ENCODE peak calls at places on chromosomes 3 and 15, in five cellular contexts. I, G, J, F and P are unnamed samples.

GRCh38 chr15:95409924-95410323 is 920.6 kb upstream of the NR2F2 start:
- DNase-seq in I (no peak), G (no peak), J (no peak), F (no peak), P (no peak)

GRCh38 chr3:170033489-170033888 is 4.3 kb upstream of the GPR160 start:
- DNase-seq in I (no peak), G (no peak), J (no peak), F (no peak), P (no peak)

GRCh38 chr3:149954812-149955211 is 15.9 kb downstream of the PFN2 start:
- DNase-seq in I (no peak), G (no peak), J (no peak), F (no peak), P (no peak)

GRCh38 chr3:15822281-15822680 is 24.5 kb upstream of the ANKRD28 start:
- DNase-seq in I (no peak), G (no peak), J (no peak), F (no peak), P (no peak)

GRCh38 chr3:108477511-108478147 is 32.8 kb downstream of the MYH15 start:
- DNase-seq in I (no peak), G (no peak), J (peak), F (peak), P (peak)

GRCh38 chr3:63290686-63291085 is 12.6 kb downstream of the SYNPR start:
- DNase-seq in I (no peak), G (no peak), J (no peak), F (no peak), P (no peak)

GRCh38 chr3:11091791-11092190 is 62.5 kb upstream of the HRH1 start:
- DNase-seq in I (no peak), G (no peak), J (no peak), F (no peak), P (no peak)

GRCh38 chr3:126983276-126983652 is 349 bp downstream of the PLXNA1 start:
- DNase-seq in I (no peak), G (no peak), J (peak), F (peak), P (no peak)

GRCh38 chr15:40308844-40309189 is 1.1 kb upstream of the PLCB2 start:
- DNase-seq in I (no peak), G (no peak), J (peak), F (no peak), P (no peak)

GRCh38 chr15:40309344-40309862 is 1.7 kb upstream of the PLCB2 start:
- DNase-seq in I (no peak), G (no peak), J (no peak), F (no peak), P (no peak)

GRCh38 chr15:40306908-40307307 is 827 bp downstream of the PLCB2 start:
- DNase-seq in I (no peak), G (no peak), J (peak), F (no peak), P (no peak)

GRCh38 chr15:40306371-40306770 is 1.4 kb downstream of the PLCB2 start:
- DNase-seq in I (no peak), G (no peak), J (no peak), F (no peak), P (no peak)

GRCh38 chr15:40307421-40308165 is at the start of gene PLCB2:
- DNase-seq in I (no peak), G (no peak), J (peak), F (peak), P (no peak)
- TF ChIP-seq CTCF in I (peak), G (no peak), J (peak), F (peak), P (no peak)

DNA sequence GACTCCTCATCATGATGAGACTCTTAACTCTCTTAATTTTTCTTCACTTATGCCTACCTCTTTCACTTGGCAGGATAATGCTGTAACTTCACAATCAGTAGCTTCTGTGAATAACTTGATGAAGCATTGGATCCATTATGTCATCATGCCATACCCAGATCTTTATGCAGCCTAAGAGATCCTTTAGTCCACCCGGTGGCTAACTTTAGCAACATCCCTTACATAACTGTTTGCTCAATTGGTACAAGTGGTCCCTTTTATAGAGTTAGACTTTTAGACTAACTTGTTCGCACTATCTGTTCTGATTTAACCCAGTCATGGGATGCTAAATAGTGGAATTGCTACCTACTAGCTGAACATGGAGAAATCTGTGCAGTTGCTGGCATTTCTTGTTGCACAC is 184.5 kb downstream of the USP13 start:
- DNase-seq in I (no peak), G (no peak), J (no peak), F (no peak), P (no peak)
- TF ChIP-seq CTCF in I (peak), G (no peak), J (no peak), F (no peak), P (no peak)

GRCh38 chr15:57746752-57747151 is 40.2 kb downstream of the POLR2M start:
- DNase-seq in I (no peak), G (no peak), J (no peak), F (no peak), P (no peak)

GRCh38 chr15:57747206-57747605 is 40.7 kb downstream of the POLR2M start:
- DNase-seq in I (no peak), G (no peak), J (no peak), F (peak), P (no peak)

GRCh38 chr15:57741089-57741488 is 34.6 kb downstream of the POLR2M start:
- DNase-seq in I (no peak), G (no peak), J (no peak), F (no peak), P (no peak)

GRCh38 chr15:57740048-57740447 is 33.5 kb downstream of the POLR2M start:
- DNase-seq in I (no peak), G (no peak), J (no peak), F (no peak), P (no peak)

GRCh38 chr15:57743424-57743823 is 36.9 kb downstream of the POLR2M start:
- DNase-seq in I (no peak), G (no peak), J (no peak), F (no peak), P (no peak)
- TF ChIP-seq CTCF in I (peak), G (peak), J (no peak), F (peak), P (no peak)

GRCh38 chr3:50385741-50386140 is 26.4 kb upstream of the TMEM115 start:
- DNase-seq in I (no peak), G (no peak), J (no peak), F (no peak), P (no peak)

GRCh38 chr3:50389368-50389767 is 30.0 kb upstream of the TMEM115 start:
- DNase-seq in I (no peak), G (no peak), J (no peak), F (no peak), P (no peak)

GRCh38 chr3:50388720-50389352 is 29.5 kb upstream of the TMEM115 start:
- DNase-seq in I (no peak), G (no peak), J (no peak), F (no peak), P (no peak)

GRCh38 chr3:50390523-50391177 is 31.3 kb upstream of the TMEM115 start:
- DNase-seq in I (no peak), G (no peak), J (no peak), F (no peak), P (no peak)

DNA sequence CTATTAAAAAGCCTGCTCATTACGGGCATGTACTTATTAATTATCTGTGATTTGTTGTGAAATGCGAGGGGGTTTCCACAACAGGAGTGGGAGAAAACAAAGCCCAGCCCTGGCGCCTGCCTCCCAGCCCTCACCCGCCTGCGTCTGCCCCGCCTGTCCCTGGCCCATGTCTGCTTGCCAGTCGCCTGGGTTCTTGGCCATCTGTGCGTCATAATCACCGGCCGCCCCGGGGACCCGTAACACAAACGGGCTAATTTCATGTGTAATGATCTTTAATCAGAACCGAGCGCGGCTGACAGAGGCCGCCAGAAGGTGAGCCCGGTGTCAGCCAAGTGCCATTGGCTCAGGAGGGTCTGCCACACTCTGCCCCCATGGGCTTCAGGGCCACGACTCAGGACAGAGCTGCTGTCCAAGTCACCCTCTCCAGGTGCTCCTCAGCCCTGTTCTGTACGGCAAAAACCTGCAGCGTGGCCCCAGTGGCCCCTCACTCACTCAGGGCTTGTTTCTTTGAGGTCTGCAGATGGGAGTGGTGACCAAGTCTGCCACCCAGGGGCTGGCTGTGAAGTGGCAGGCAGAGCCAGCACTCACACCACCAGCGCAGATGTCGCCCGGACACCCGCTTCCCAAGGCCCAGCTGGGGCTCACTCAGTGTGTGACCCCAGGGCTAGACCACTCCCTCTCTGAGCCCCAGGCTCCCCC is 28.8 kb upstream of the TMEM115 start:
- DNase-seq in I (no peak), G (no peak), J (peak), F (no peak), P (no peak)
- TF ChIP-seq CTCF in I (peak), G (no peak), J (no peak), F (peak), P (peak)

DNA sequence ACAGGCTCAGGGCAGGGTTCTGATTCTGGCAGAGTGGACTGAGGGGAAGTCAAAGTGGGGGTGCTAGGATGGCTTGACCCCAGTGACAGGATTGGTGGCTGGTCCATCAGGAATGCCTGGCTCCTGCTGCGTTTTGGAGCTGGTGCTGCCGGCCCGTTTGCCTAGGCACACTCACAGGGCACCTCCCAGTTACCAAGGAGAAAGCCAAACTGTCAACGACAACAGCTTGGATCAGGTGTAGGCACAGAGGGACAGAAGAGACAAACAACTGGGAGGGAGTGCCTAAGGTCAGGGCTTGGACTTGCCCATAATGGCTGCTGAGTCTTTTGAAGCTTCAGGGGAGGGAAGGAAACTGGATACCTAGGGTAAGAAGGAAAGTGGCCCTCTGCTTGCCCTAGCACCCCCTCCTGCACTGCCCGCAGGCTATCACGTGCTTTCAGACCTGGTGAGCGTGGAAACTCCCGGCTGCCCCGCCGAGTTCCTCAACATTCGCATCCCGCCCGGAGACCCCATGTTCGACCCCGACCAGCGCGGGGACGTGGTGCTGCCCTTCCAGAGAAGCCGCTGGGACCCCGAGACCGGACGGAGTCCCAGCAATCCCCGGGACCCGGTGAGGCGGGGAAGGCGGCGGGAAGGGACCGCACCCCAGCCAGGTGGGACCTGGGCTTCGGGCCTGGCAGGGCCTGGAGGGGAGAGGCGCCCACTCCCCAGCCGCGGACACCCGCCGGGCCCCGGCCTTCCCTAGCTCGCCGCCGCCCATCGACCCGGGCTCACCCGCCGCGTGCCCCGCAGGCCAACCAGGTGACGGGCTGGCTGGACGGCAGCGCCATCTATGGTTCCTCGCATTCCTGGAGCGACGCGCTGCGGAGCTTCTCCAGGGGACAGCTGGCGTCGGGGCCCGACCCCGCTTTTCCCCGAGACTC is 5.1 kb downstream of the DUOX1 start:
- DNase-seq in I (no peak), G (no peak), J (no peak), F (no peak), P (no peak)
- TF ChIP-seq CTCF in I (no peak), G (peak), J (peak), F (peak), P (no peak)

GRCh38 chr15:47460775-47461174 is 256.5 kb upstream of the SEMA6D start:
- DNase-seq in I (no peak), G (no peak), J (no peak), F (no peak), P (no peak)

GRCh38 chr15:47466357-47466756 is 250.9 kb upstream of the SEMA6D start:
- DNase-seq in I (peak), G (no peak), J (no peak), F (no peak), P (no peak)

GRCh38 chr15:47461560-47462175 is 255.6 kb upstream of the SEMA6D start:
- DNase-seq in I (peak), G (no peak), J (no peak), F (no peak), P (peak)
- TF ChIP-seq CTCF in I (no peak), G (no peak), J (no peak), F (no peak), P (no peak)

GRCh38 chr15:49145651-49146609 is 9.5 kb downstream of the COPS2 start:
- DNase-seq in I (no peak), G (peak), J (peak), F (peak), P (peak)
- TF ChIP-seq CTCF in I (peak), G (peak), J (peak), F (peak), P (peak)

DNA sequence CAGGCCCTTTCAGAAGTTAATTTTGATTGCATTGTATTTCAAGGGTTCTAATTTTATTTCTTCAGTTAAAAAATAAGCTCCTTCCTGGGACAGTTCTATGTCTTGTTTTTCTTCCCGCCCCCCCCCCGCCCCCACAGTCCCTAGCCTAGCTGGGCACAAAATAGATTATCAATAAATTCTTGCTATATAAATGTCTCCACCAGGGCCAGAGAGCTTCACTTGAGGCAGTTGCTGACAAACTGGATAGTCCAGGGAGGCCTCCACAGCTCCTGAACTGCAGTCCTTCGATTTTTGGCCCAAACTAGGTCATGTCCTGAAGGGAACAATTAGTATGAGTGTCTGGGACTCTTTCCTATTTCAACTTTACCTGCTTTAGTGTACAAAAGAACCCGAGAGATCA is 9.9 kb upstream of the CSPG5 start:
- DNase-seq in I (no peak), G (no peak), J (no peak), F (no peak), P (no peak)
- TF ChIP-seq CTCF in I (no peak), G (no peak), J (no peak), F (no peak), P (no peak)

GRCh38 chr15:78509726-78510312 is 2.4 kb downstream of the HYKK start:
- DNase-seq in I (no peak), G (no peak), J (no peak), F (no peak), P (no peak)

GRCh38 chr15:78508272-78508671 is 895 bp downstream of the HYKK start:
- DNase-seq in I (no peak), G (no peak), J (no peak), F (no peak), P (no peak)

GRCh38 chr15:78507831-78508160 is 419 bp downstream of the HYKK start:
- DNase-seq in I (no peak), G (no peak), J (no peak), F (no peak), P (no peak)

GRCh38 chr15:78502641-78503040 is 4.7 kb upstream of the HYKK start:
- DNase-seq in I (no peak), G (no peak), J (no peak), F (no peak), P (no peak)

DNA sequence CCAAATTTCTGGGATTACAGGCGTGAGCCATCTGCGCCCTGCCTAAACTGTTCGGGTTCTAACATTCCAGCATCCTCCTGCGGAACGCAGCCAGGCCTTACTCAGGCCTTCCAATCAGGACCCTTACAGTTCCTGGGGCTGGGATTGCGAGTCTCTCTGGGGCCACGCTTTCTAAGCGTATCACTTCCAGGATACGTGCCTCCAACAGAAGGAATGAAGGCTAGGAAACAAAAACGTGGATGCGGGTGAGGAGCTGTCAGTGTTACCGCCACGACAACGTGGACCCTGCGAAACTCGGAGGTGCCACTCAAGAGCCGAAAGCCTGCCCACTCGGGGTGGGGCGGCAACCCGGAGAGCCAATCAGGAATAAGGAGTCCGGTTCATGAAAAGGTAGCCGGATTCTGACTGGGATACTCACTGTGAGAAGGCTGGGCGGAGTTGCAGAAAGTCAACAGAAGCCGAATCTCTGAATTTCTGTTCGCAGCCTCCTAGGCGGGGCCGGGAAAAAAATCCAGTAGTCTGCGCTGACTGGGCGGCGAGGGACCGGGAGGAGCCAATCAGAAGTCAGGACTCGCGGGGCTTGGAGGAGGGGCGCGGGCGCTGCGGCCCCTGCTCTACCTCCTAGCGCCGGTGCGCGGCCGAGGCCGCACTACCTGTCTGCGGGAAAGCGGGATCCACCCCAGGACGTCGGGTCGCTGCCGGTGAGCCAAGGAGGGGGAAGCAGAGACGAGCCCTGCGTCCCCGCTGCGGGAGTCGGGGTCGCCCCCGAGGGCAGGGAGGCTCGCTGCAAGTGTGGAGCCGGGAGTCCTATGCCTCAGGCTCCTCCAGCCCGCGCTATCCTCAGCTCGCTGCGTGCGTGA is at the start of gene HYKK:
- DNase-seq in I (peak), G (peak), J (peak), F (peak), P (peak)
- TF ChIP-seq CTCF in I (peak), G (no peak), J (no peak), F (no peak), P (no peak)

GRCh38 chr3:141051641-141052569 is 758 bp downstream of the SPSB4 start:
- DNase-seq in I (no peak), G (no peak), J (no peak), F (no peak), P (no peak)
- TF ChIP-seq CTCF in I (no peak), G (no peak), J (no peak), F (no peak), P (no peak)